ENCODE peak calls at places on chromosomes 5 and 9, in six cellular contexts. One of them, this sample, is unnamed.

GRCh38 chr5:40904205-40904993 is 4.9 kb upstream of the C7 start:
- DNase-seq in HCT116: peak; percentile 59
- DNase-seq in progenitor cell of endocrine pancreas: peak; percentile 37
- DNase-seq in gastrocnemius medialis: peak; percentile 33
- DNase-seq in stimulated activated CD8-positive, alpha-beta memory T cell treated with anti-CD3 and anti-CD28 coated beads, Interleukin-4, amount 100 ng/mL, for 24 hours: no peak
- DNase-seq in left ventricle myocardium superior: peak; percentile 50
- DNase-seq in this sample: peak; percentile 48

GRCh38 chr5:173472784-173473278 is 143.6 kb downstream of the BOD1 start:
- DNase-seq in HCT116: no peak
- DNase-seq in progenitor cell of endocrine pancreas: no peak
- DNase-seq in gastrocnemius medialis: peak; percentile 47
- DNase-seq in stimulated activated CD8-positive, alpha-beta memory T cell treated with anti-CD3 and anti-CD28 coated beads, Interleukin-4, amount 100 ng/mL, for 24 hours: no peak
- DNase-seq in left ventricle myocardium superior: peak; percentile 66
- DNase-seq in this sample: no peak

GRCh38 chr5:175288048-175288621 is 155.8 kb downstream of the DRD1 start:
- DNase-seq in HCT116: peak; percentile 23
- DNase-seq in progenitor cell of endocrine pancreas: no peak
- DNase-seq in gastrocnemius medialis: no peak
- DNase-seq in stimulated activated CD8-positive, alpha-beta memory T cell treated with anti-CD3 and anti-CD28 coated beads, Interleukin-4, amount 100 ng/mL, for 24 hours: no peak
- DNase-seq in left ventricle myocardium superior: no peak
- DNase-seq in this sample: no peak

GRCh38 chr9:37622462-37622861 is 28.3 kb upstream of the FRMPD1 start:
- DNase-seq in HCT116: no peak
- DNase-seq in progenitor cell of endocrine pancreas: no peak
- DNase-seq in gastrocnemius medialis: no peak
- DNase-seq in stimulated activated CD8-positive, alpha-beta memory T cell treated with anti-CD3 and anti-CD28 coated beads, Interleukin-4, amount 100 ng/mL, for 24 hours: no peak
- DNase-seq in left ventricle myocardium superior: no peak
- DNase-seq in this sample: no peak

GRCh38 chr9:115133649-115134048 is 15.7 kb upstream of the TNC start:
- DNase-seq in HCT116: no peak
- DNase-seq in progenitor cell of endocrine pancreas: no peak
- DNase-seq in gastrocnemius medialis: no peak
- DNase-seq in stimulated activated CD8-positive, alpha-beta memory T cell treated with anti-CD3 and anti-CD28 coated beads, Interleukin-4, amount 100 ng/mL, for 24 hours: no peak
- DNase-seq in left ventricle myocardium superior: no peak
- DNase-seq in this sample: no peak

GRCh38 chr5:75656311-75657003 is 45.2 kb downstream of the ANKDD1B start:
- DNase-seq in HCT116: no peak
- DNase-seq in progenitor cell of endocrine pancreas: no peak
- DNase-seq in gastrocnemius medialis: no peak
- DNase-seq in stimulated activated CD8-positive, alpha-beta memory T cell treated with anti-CD3 and anti-CD28 coated beads, Interleukin-4, amount 100 ng/mL, for 24 hours: no peak
- DNase-seq in left ventricle myocardium superior: peak; percentile 23
- DNase-seq in this sample: no peak

GRCh38 chr9:120845255-120845654 is 2.5 kb upstream of the PSMD5 start:
- DNase-seq in HCT116: no peak
- DNase-seq in progenitor cell of endocrine pancreas: no peak
- DNase-seq in gastrocnemius medialis: no peak
- DNase-seq in stimulated activated CD8-positive, alpha-beta memory T cell treated with anti-CD3 and anti-CD28 coated beads, Interleukin-4, amount 100 ng/mL, for 24 hours: peak; percentile 14
- DNase-seq in left ventricle myocardium superior: no peak
- DNase-seq in this sample: no peak

GRCh38 chr9:134502261-134503211 is 139.1 kb upstream of the COL5A1 start:
- DNase-seq in HCT116: no peak
- DNase-seq in progenitor cell of endocrine pancreas: no peak
- DNase-seq in gastrocnemius medialis: peak; percentile 53
- DNase-seq in stimulated activated CD8-positive, alpha-beta memory T cell treated with anti-CD3 and anti-CD28 coated beads, Interleukin-4, amount 100 ng/mL, for 24 hours: no peak
- DNase-seq in left ventricle myocardium superior: peak; percentile 84
- DNase-seq in this sample: no peak

GRCh38 chr9:73143606-73144328 is 7.9 kb upstream of the ANXA1 start:
- DNase-seq in HCT116: peak; percentile 68
- DNase-seq in progenitor cell of endocrine pancreas: no peak
- DNase-seq in gastrocnemius medialis: no peak
- DNase-seq in stimulated activated CD8-positive, alpha-beta memory T cell treated with anti-CD3 and anti-CD28 coated beads, Interleukin-4, amount 100 ng/mL, for 24 hours: no peak
- DNase-seq in left ventricle myocardium superior: no peak
- DNase-seq in this sample: no peak

GRCh38 chr9:95981741-95982390 is 106.4 kb downstream of the ERCC6L2 start:
- DNase-seq in HCT116: no peak
- DNase-seq in progenitor cell of endocrine pancreas: no peak
- DNase-seq in gastrocnemius medialis: no peak
- DNase-seq in stimulated activated CD8-positive, alpha-beta memory T cell treated with anti-CD3 and anti-CD28 coated beads, Interleukin-4, amount 100 ng/mL, for 24 hours: no peak
- DNase-seq in left ventricle myocardium superior: no peak
- DNase-seq in this sample: no peak

GRCh38 chr9:70979971-70980370 is 141.4 kb downstream of the TRPM3 start:
- DNase-seq in HCT116: no peak
- DNase-seq in progenitor cell of endocrine pancreas: no peak
- DNase-seq in gastrocnemius medialis: no peak
- DNase-seq in stimulated activated CD8-positive, alpha-beta memory T cell treated with anti-CD3 and anti-CD28 coated beads, Interleukin-4, amount 100 ng/mL, for 24 hours: no peak
- DNase-seq in left ventricle myocardium superior: no peak
- DNase-seq in this sample: no peak

GRCh38 chr5:50958852-50959457 is 292.5 kb downstream of the PARP8 start:
- DNase-seq in HCT116: peak; percentile 33
- DNase-seq in progenitor cell of endocrine pancreas: no peak
- DNase-seq in gastrocnemius medialis: no peak
- DNase-seq in stimulated activated CD8-positive, alpha-beta memory T cell treated with anti-CD3 and anti-CD28 coated beads, Interleukin-4, amount 100 ng/mL, for 24 hours: no peak
- DNase-seq in left ventricle myocardium superior: no peak
- DNase-seq in this sample: peak; percentile 37

GRCh38 chr5:132110195-132110594 is 36.6 kb downstream of the CSF2 start:
- DNase-seq in HCT116: no peak
- DNase-seq in progenitor cell of endocrine pancreas: no peak
- DNase-seq in gastrocnemius medialis: no peak
- DNase-seq in stimulated activated CD8-positive, alpha-beta memory T cell treated with anti-CD3 and anti-CD28 coated beads, Interleukin-4, amount 100 ng/mL, for 24 hours: no peak
- DNase-seq in left ventricle myocardium superior: no peak
- DNase-seq in this sample: no peak

GRCh38 chr5:168947212-168947868 is 353.6 kb downstream of the SLIT3 start:
- DNase-seq in HCT116: no peak
- DNase-seq in progenitor cell of endocrine pancreas: peak; percentile 53
- DNase-seq in gastrocnemius medialis: no peak
- DNase-seq in stimulated activated CD8-positive, alpha-beta memory T cell treated with anti-CD3 and anti-CD28 coated beads, Interleukin-4, amount 100 ng/mL, for 24 hours: peak; percentile 4
- DNase-seq in left ventricle myocardium superior: peak; percentile 53
- DNase-seq in this sample: peak; percentile 74

GRCh38 chr9:36880075-36880474 is 154.0 kb downstream of the PAX5 start:
- DNase-seq in HCT116: no peak
- DNase-seq in progenitor cell of endocrine pancreas: no peak
- DNase-seq in gastrocnemius medialis: no peak
- DNase-seq in stimulated activated CD8-positive, alpha-beta memory T cell treated with anti-CD3 and anti-CD28 coated beads, Interleukin-4, amount 100 ng/mL, for 24 hours: no peak
- DNase-seq in left ventricle myocardium superior: no peak
- DNase-seq in this sample: no peak

GRCh38 chr5:139648205-139649081 is at the start of gene CXXC5:
- DNase-seq in HCT116: no peak
- DNase-seq in progenitor cell of endocrine pancreas: peak; percentile 78
- DNase-seq in gastrocnemius medialis: peak; percentile 86
- DNase-seq in stimulated activated CD8-positive, alpha-beta memory T cell treated with anti-CD3 and anti-CD28 coated beads, Interleukin-4, amount 100 ng/mL, for 24 hours: peak; percentile 59
- DNase-seq in left ventricle myocardium superior: peak; percentile 92
- DNase-seq in this sample: peak; percentile 73

GRCh38 chr9:72351538-72352453 is 13.2 kb downstream of the ZFAND5 start:
- DNase-seq in HCT116: no peak
- DNase-seq in progenitor cell of endocrine pancreas: no peak
- DNase-seq in gastrocnemius medialis: peak; percentile 63
- DNase-seq in stimulated activated CD8-positive, alpha-beta memory T cell treated with anti-CD3 and anti-CD28 coated beads, Interleukin-4, amount 100 ng/mL, for 24 hours: no peak
- DNase-seq in left ventricle myocardium superior: peak; percentile 58
- DNase-seq in this sample: no peak

GRCh38 chr5:53073349-53073748 is 36.2 kb downstream of the MOCS2 start:
- DNase-seq in HCT116: no peak
- DNase-seq in progenitor cell of endocrine pancreas: no peak
- DNase-seq in gastrocnemius medialis: no peak
- DNase-seq in stimulated activated CD8-positive, alpha-beta memory T cell treated with anti-CD3 and anti-CD28 coated beads, Interleukin-4, amount 100 ng/mL, for 24 hours: no peak
- DNase-seq in left ventricle myocardium superior: no peak
- DNase-seq in this sample: no peak